ENCODE peak calls at places on chromosomes 11 and 22, in four cellular contexts. B, F, A and G are unnamed samples. For H3K4me1, the result is how much of the 10 kb centered on the place peaks cover.

GRCh38 chr11:10303558-10304363 is 1.1 kb upstream of the ADM start:
- DNase-seq in B (peak), F (peak), A (no peak), G (no peak)

GRCh38 chr22:46657996-46658947 is 38.1 kb downstream of the GRAMD4 start:
- DNase-seq in B (no peak), F (no peak), A (no peak), G (no peak)

GRCh38 chr11:36231300-36231699 is 57.9 kb downstream of the COMMD9 start:
- DNase-seq in B (no peak), F (no peak), A (no peak), G (no peak)

GRCh38 chr11:68312117-68312779 is at the start of gene LRP5:
- DNase-seq in B (no peak), F (no peak), A (no peak), G (peak)

GRCh38 chr22:23750744-23751440 is at the start of gene ZNF70:
- DNase-seq in B (peak), F (peak), A (no peak), G (peak)

GRCh38 chr22:28630185-28630580 is 49.5 kb downstream of the TTC28 start:
- DNase-seq in B (no peak), F (no peak), A (no peak), G (no peak)

GRCh38 chr22:39242809-39243442 is 1.9 kb downstream of the PDGFB start:
- DNase-seq in B (peak), F (peak), A (no peak), G (no peak)

GRCh38 chr11:34565417-34566208 is 52.0 kb upstream of the ELF5 start:
- DNase-seq in B (no peak), F (no peak), A (peak), G (no peak)

GRCh38 chr22:22710719-22711531 is 66.5 kb downstream of the GGTLC2 start:
- DNase-seq in B (peak), F (peak), A (peak), G (no peak)

GRCh38 chr22:30474683-30475424 is 3.0 kb upstream of the SEC14L3 start:
- DNase-seq in B (peak), F (peak), A (no peak), G (no peak)

GRCh38 chr11:111308140-111308539 is 9.8 kb downstream of the POU2AF3 start:
- DNase-seq in B (peak), F (no peak), A (no peak), G (no peak)

GRCh38 chr11:62925745-62926668 is 4.8 kb upstream of the CHRM1 start:
- DNase-seq in B (no peak), F (no peak), A (no peak), G (no peak)

GRCh38 chr11:119852741-119853140 is 123.7 kb upstream of the NECTIN1 start:
- DNase-seq in B (no peak), F (no peak), A (no peak), G (no peak)

GRCh38 chr11:113106507-113106906 is 145.3 kb downstream of the NCAM1 start:
- DNase-seq in B (no peak), F (no peak), A (no peak), G (no peak)

GRCh38 chr22:39150848-39151215 is 1.6 kb downstream of the CBX7 start:
- DNase-seq in B (no peak), F (no peak), A (no peak), G (peak)

GRCh38 chr11:119338946-119339580 is 1.6 kb downstream of the C1QTNF5 start:
- DNase-seq in B (no peak), F (no peak), A (no peak), G (no peak)

GRCh38 chr11:12223771-12224536 is 113.6 kb downstream of the MICAL2 start:
- DNase-seq in B (no peak), F (peak), A (no peak), G (no peak)

GRCh38 chr11:15650105-15650938 is 535.6 kb downstream of the INSC start:
- DNase-seq in B (peak), F (peak), A (peak), G (peak)

GRCh38 chr11:64762916-64763803 is 3.4 kb upstream of the PYGM start:
- DNase-seq in B (peak), F (no peak), A (no peak), G (peak)

GRCh38 chr11:3994030-3994640 is 100.5 kb upstream of the RRM1 start:
- DNase-seq in B (no peak), F (no peak), A (no peak), G (no peak)

GRCh38 chr11:83039566-83039965 is 32.1 kb downstream of the RAB30 start:
- DNase-seq in B (no peak), F (no peak), A (no peak), G (no peak)

GRCh38 chr22:17734197-17734596 is 40.1 kb downstream of the BID start:
- DNase-seq in B (no peak), F (no peak), A (no peak), G (no peak)

GRCh38 chr11:33885338-33886005 is 6.4 kb downstream of the LMO2 start:
- DNase-seq in B (no peak), F (no peak), A (no peak), G (no peak)

GRCh38 chr11:117663389-117663788 is 133.6 kb downstream of the DSCAML1 start:
- DNase-seq in B (no peak), F (no peak), A (no peak), G (no peak)

GRCh38 chr11:128502736-128503135 is 84.6 kb downstream of the ETS1 start:
- DNase-seq in B (no peak), F (no peak), A (no peak), G (no peak)

GRCh38 chr11:9565822-9566560 is 7.5 kb upstream of the WEE1 start:
- DNase-seq in B (peak), F (peak), A (peak), G (peak)

GRCh38 chr11:12139144-12139881 is 28.9 kb downstream of the MICAL2 start:
- DNase-seq in B (no peak), F (no peak), A (no peak), G (peak)

GRCh38 chr11:129061466-129062194 is 119.0 kb upstream of the TP53AIP1 start:
- DNase-seq in B (no peak), F (no peak), A (peak), G (no peak)

GRCh38 chr22:49933236-49933921 is 14.9 kb downstream of the CRELD2 start:
- DNase-seq in B (peak), F (peak), A (no peak), G (peak)
- TF ChIP-seq POLR2AphosphoS5 in B (peak), F (peak), A (no peak), G (peak)

GRCh38 chr11:61923166-61924015 is 6.0 kb upstream of the RAB3IL1 start:
- DNase-seq in B (peak), F (peak), A (no peak), G (peak)
- H3K4me3 ChIP-seq in B (no peak), F (peak), A (no peak), G (no peak)

GRCh38 chr11:19819148-19819547 is 106.5 kb downstream of the NAV2 start:
- DNase-seq in B (no peak), F (no peak), A (no peak), G (no peak)
- H3K4me1 ChIP-seq in B (under half), F (under half), A (under half), G (under half)

DNA sequence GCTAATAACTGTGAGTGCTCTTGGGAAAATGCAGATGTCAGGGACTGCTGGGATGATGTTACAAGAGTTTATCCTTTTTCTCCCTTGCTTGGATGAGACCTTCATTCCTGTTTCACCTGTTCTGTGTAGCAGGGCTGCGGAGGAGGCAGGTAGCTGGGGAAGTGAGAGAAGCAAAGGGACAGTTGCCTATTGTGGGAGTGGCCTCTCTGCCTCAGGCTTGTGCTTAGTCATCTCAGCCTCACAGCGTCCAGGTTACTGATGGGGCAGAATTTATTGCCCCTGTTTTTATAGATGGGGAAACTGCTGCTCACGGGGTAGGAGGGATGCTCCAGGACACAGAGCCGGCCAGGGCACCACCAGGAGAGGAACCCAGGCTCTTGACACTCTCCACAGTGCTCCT is 1.7 kb downstream of the STX3 start:
- DNase-seq in B (peak), F (peak), A (no peak), G (peak)
- TF ChIP-seq POLR2AphosphoS5 in B (peak), F (no peak), A (no peak), G (no peak)

GRCh38 chr11:21545701-21546100 is 647.2 kb upstream of the ANO5 start:
- DNase-seq in B (no peak), F (no peak), A (no peak), G (no peak)
- H3K4me3 ChIP-seq in B (no peak), F (no peak), A (no peak), G (no peak)

DNA sequence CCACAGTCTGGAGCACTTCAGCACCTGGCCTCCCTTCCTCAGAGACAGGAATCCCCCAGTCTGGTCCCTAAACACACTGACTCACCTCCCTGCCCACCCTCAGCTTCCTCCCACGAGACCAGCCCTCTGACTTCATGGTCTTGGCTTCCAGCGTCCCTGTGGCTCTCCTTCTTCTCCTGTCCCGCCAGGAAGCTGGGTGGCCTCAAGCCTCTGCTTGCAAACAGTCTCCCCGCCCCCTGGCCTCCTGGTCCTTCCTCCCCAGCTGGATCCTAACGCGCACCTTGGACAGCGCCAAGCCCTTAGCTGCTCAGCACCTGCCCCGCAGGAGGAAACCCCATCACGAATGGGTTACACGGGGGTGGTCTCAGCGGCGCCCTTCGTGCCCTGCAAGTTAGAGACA is 4.5 kb downstream of the NCF4 start:
- DNase-seq in B (no peak), F (no peak), A (no peak), G (no peak)
- H3K4me1 ChIP-seq in B (under half), F (under half), A (under half), G (under half)

GRCh38 chr11:450809-451451 is 851 bp downstream of the PTDSS2 start:
- DNase-seq in B (peak), F (peak), A (no peak), G (peak)

GRCh38 chr11:452203-452744 is 2.2 kb downstream of the PTDSS2 start:
- DNase-seq in B (no peak), F (no peak), A (no peak), G (no peak)

GRCh38 chr11:451738-452137 is 1.7 kb downstream of the PTDSS2 start:
- DNase-seq in B (no peak), F (no peak), A (no peak), G (no peak)

GRCh38 chr11:447923-448731 is 2.0 kb upstream of the PTDSS2 start:
- DNase-seq in B (peak), F (peak), A (peak), G (peak)

GRCh38 chr11:449889-450808 is at the start of gene PTDSS2:
- DNase-seq in B (peak), F (peak), A (peak), G (peak)
- TF ChIP-seq POLR2AphosphoS5 in B (peak), F (peak), A (peak), G (peak)

GRCh38 chr11:46382644-46383403 is 1.4 kb downstream of the MDK start:
- DNase-seq in B (no peak), F (no peak), A (no peak), G (peak)
- H3K4me3 ChIP-seq in B (peak), F (peak), A (peak), G (no peak)

GRCh38 chr11:26947904-26948639 is 45.8 kb upstream of the FIBIN start:
- DNase-seq in B (no peak), F (no peak), A (no peak), G (no peak)
- H3K4me1 ChIP-seq in B (under half), F (under half), A (under half), G (under half)